ENCODE peak calls at places on chromosomes 4 and X, in ten cellular contexts. Q, L, B, J, N, R, X, F, O and U are unnamed samples.

GRCh38 chrX:46036508-46036907 is 508.7 kb downstream of the ZNF674 start:
- DNase-seq in Q (peak; percentile 5), L (no peak), B (no peak), J (no peak), N (no peak), R (no peak), X (no peak), F (no peak), O (no peak), U (no peak)

GRCh38 chr4:128682942-128683666 is 126.4 kb upstream of the JADE1 start:
- DNase-seq in Q (no peak), L (no peak), B (no peak), J (no peak), N (no peak), R (no peak), X (no peak), F (no peak), O (no peak), U (no peak)

GRCh38 chr4:122705035-122705434 is 27.5 kb upstream of the BBS12 start:
- DNase-seq in Q (no peak), L (no peak), B (no peak), J (no peak), N (no peak), R (no peak), X (no peak), F (no peak), O (no peak), U (no peak)

GRCh38 chrX:22081475-22082092 is 49.5 kb downstream of the PHEX start:
- DNase-seq in Q (peak; percentile 67), L (peak; percentile 75), B (no peak), J (peak; percentile 48), N (no peak), R (peak; percentile 78), X (peak; percentile 39), F (peak; percentile 63), O (no peak), U (peak; percentile 26)

GRCh38 chrX:12128017-12128416 is 10.3 kb upstream of the FRMPD4 start:
- DNase-seq in Q (no peak), L (no peak), B (no peak), J (no peak), N (no peak), R (no peak), X (no peak), F (no peak), O (no peak), U (no peak)

GRCh38 chrX:52265713-52266112 is 81.0 kb downstream of the MAGED4 start:
- DNase-seq in Q (no peak), L (no peak), B (no peak), J (no peak), N (no peak), R (no peak), X (no peak), F (no peak), O (no peak), U (no peak)

GRCh38 chrX:37871626-37872302 is 24.4 kb upstream of the DYNLT3 start:
- DNase-seq in Q (peak; percentile 80), L (peak; percentile 88), B (no peak), J (peak; percentile 87), N (no peak), R (peak; percentile 67), X (peak; percentile 67), F (peak; percentile 93), O (no peak), U (peak; percentile 45)

GRCh38 chr4:95231713-95232112 is 317.1 kb downstream of the UNC5C start:
- DNase-seq in Q (no peak), L (no peak), B (no peak), J (no peak), N (no peak), R (no peak), X (peak; percentile 17), F (no peak), O (no peak), U (no peak)

GRCh38 chr4:179880756-179881155 is 2362.4 kb upstream of the TENM3 start:
- DNase-seq in Q (no peak), L (no peak), B (no peak), J (no peak), N (no peak), R (no peak), X (no peak), F (peak; percentile 10), O (no peak), U (no peak)

GRCh38 chrX:12825801-12826200 is 34.6 kb downstream of the PRPS2 start:
- DNase-seq in Q (no peak), L (peak; percentile 85), B (no peak), J (peak; percentile 2), N (no peak), R (no peak), X (no peak), F (peak; percentile 3), O (no peak), U (no peak)

GRCh38 chr4:100391913-100392312 is 125.9 kb downstream of the EMCN start:
- DNase-seq in Q (peak; percentile 80), L (peak; percentile 61), B (no peak), J (peak; percentile 60), N (no peak), R (no peak), X (no peak), F (peak; percentile 43), O (no peak), U (no peak)

GRCh38 chr4:6754481-6755087 is 27.9 kb upstream of the KIAA0232 start:
- DNase-seq in Q (no peak), L (no peak), B (no peak), J (no peak), N (no peak), R (no peak), X (no peak), F (no peak), O (no peak), U (no peak)
- H3K27ac ChIP-seq in Q (no peak overlapping the region), L (no peak overlapping the region), B (no peak overlapping the region), J (no peak overlapping the region), N (no peak overlapping the region), R (no peak overlapping the region), X (peak overlapping the region; percentile 42), F (no peak overlapping the region), O (no peak overlapping the region), U (no peak overlapping the region)

DNA sequence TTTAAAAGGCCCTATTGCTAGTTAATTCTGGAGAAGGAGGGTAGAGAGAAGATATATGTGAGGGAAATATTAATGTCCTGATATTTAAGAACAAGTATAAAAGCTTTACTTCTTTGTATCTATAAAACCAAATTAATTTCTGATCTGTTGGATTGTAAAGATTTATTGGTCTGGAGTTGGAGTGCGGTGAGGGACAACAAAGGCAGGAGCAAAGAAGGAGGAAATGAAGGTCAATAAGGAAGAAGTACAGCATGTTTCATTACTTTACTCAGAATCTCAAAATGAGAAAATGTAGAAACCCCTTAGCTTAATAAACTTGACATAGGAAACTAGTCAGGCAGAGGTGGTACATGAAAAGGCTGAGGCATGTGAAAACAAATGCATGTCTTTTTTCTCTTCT is 192.9 kb downstream of the PALLD start:
- DNase-seq in Q (no peak), L (no peak), B (no peak), J (no peak), N (no peak), R (no peak), X (no peak), F (no peak), O (no peak), U (no peak)
- H3K27ac ChIP-seq in Q (no peak overlapping the region), L (no peak overlapping the region), B (no peak overlapping the region), J (no peak overlapping the region), N (no peak overlapping the region), R (no peak overlapping the region), X (no peak overlapping the region), F (no peak overlapping the region), O (no peak overlapping the region), U (no peak overlapping the region)

GRCh38 chrX:133655914-133656265 is 240.6 kb upstream of the GPC4 start:
- DNase-seq in Q (no peak), L (no peak), B (no peak), J (peak; percentile 14), N (no peak), R (no peak), X (no peak), F (no peak), O (no peak), U (no peak)
- H3K27ac ChIP-seq in Q (no peak overlapping the region), L (no peak overlapping the region), B (no peak overlapping the region), J (no peak overlapping the region), N (no peak overlapping the region), R (no peak overlapping the region), X (no peak overlapping the region), F (no peak overlapping the region), O (no peak overlapping the region), U (no peak overlapping the region)

GRCh38 chr4:67871867-67872266 is 11.9 kb downstream of the TMPRSS11D start:
- DNase-seq in Q (peak; percentile 69), L (peak; percentile 85), B (no peak), J (peak; percentile 52), N (no peak), R (no peak), X (peak; percentile 20), F (peak; percentile 61), O (no peak), U (no peak)

GRCh38 chr4:67879486-67879885 is 4.3 kb downstream of the TMPRSS11D start:
- DNase-seq in Q (peak; percentile 55), L (no peak), B (no peak), J (peak; percentile 2), N (no peak), R (no peak), X (no peak), F (peak; percentile 28), O (no peak), U (no peak)

GRCh38 chr4:67877086-67877485 is 6.7 kb downstream of the TMPRSS11D start:
- DNase-seq in Q (no peak), L (no peak), B (no peak), J (no peak), N (no peak), R (no peak), X (no peak), F (no peak), O (no peak), U (no peak)

GRCh38 chr4:67873116-67873515 is 10.7 kb downstream of the TMPRSS11D start:
- DNase-seq in Q (no peak), L (no peak), B (no peak), J (no peak), N (no peak), R (no peak), X (no peak), F (no peak), O (no peak), U (no peak)

GRCh38 chr4:67875011-67875410 is 8.8 kb downstream of the TMPRSS11D start:
- DNase-seq in Q (peak; percentile 6), L (no peak), B (no peak), J (no peak), N (no peak), R (no peak), X (no peak), F (no peak), O (no peak), U (no peak)
- H3K27ac ChIP-seq in Q (no peak overlapping the region), L (no peak overlapping the region), B (no peak overlapping the region), J (no peak overlapping the region), N (no peak overlapping the region), R (no peak overlapping the region), X (no peak overlapping the region), F (no peak overlapping the region), O (no peak overlapping the region), U (no peak overlapping the region)

DNA sequence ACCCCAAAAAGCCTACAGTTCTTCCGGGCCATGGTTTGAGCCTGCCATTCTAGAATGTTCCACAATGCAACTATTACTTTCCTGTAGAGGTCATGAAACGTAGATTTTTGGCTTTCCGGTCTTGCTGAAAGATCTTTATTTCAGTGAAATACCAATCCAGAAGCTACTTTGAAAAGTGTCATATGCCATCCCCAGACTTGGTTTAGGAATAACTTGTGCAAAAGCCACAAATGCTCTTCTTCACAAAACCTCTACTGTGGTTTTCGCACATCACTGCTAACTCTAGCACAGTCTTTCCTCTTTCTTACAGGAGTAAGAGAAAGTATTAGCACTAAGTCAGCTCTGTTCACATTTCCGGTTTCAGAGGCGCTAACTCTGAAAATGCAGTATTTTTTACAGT is 12.7 kb upstream of the CD40LG start:
- DNase-seq in Q (no peak), L (no peak), B (no peak), J (no peak), N (no peak), R (no peak), X (no peak), F (no peak), O (no peak), U (no peak)
- H3K27ac ChIP-seq in Q (no peak overlapping the region), L (no peak overlapping the region), B (no peak overlapping the region), J (no peak overlapping the region), N (no peak overlapping the region), R (no peak overlapping the region), X (no peak overlapping the region), F (no peak overlapping the region), O (no peak overlapping the region), U (no peak overlapping the region)